ENCODE peak calls at places on chromosomes 6 and 20, in five cellular contexts. R is IMR-90, N is PC-3, B is Karpas-422, T is GM12878. Z is an unnamed sample. For H4K20me1, the result is how much of the 10 kb centered on the place peaks cover.

GRCh38 chr20:32634041-32634805 is 39.5 kb downstream of the C20orf203 start:
- DNase-seq in T (no peak), N (no peak), B (no peak), R (peak), Z (no peak)

GRCh38 chr20:38109657-38110524 is 55.2 kb downstream of the TGM2 start:
- DNase-seq in N (peak), B (no peak), R (peak), T (no peak), Z (no peak)

GRCh38 chr6:10316327-10316726 is 98.5 kb downstream of the TFAP2A start:
- DNase-seq in T (no peak), B (no peak), N (peak), R (peak), Z (no peak)

GRCh38 chr6:138689849-138690248 is 83.7 kb upstream of the CCDC28A start:
- DNase-seq in R (peak), B (no peak), N (no peak), T (no peak), Z (no peak)

GRCh38 chr6:118788702-118789101 is 105.2 kb upstream of the ASF1A start:
- DNase-seq in N (no peak), B (no peak), T (no peak), R (no peak), Z (peak)

GRCh38 chr6:100851819-100852218 is 29.3 kb downstream of the ASCC3 start:
- DNase-seq in B (no peak), N (no peak), T (no peak), R (no peak), Z (no peak)

GRCh38 chr6:111499269-111499793 is 16.3 kb upstream of the REV3L start:
- DNase-seq in T (no peak), B (no peak), N (no peak), R (no peak), Z (no peak)

GRCh38 chr20:53702617-53703016 is 109.0 kb upstream of the ZNF217 start:
- DNase-seq in T (no peak), R (no peak), B (no peak), N (no peak), Z (no peak)

GRCh38 chr6:166307981-166308768 is at the start of gene PRR18:
- DNase-seq in B (no peak), N (no peak), T (peak), R (no peak), Z (no peak)

GRCh38 chr6:161139766-161140553 is 133.9 kb downstream of the AGPAT4 start:
- DNase-seq in B (peak), R (peak), T (no peak), N (peak), Z (peak)

GRCh38 chr6:79076160-79076559 is 1.9 kb downstream of the PHIP start:
- DNase-seq in R (peak), N (no peak), B (peak), T (no peak), Z (no peak)
- H3K9ac ChIP-seq in R (peak), N (peak), B (peak), T (peak), Z (peak)

GRCh38 chr6:156909212-156910010 is 132.2 kb downstream of the ARID1B start:
- DNase-seq in B (no peak), N (no peak), T (no peak), R (no peak), Z (no peak)
- H3K4me3 ChIP-seq in B (no peak), N (no peak), T (no peak), R (no peak), Z (no peak)

GRCh38 chr6:89346433-89346832 is 6.1 kb downstream of the UBE2J1 start:
- DNase-seq in N (no peak), R (no peak), B (no peak), T (no peak), Z (no peak)

GRCh38 chr6:89350281-89351037 is 2.1 kb downstream of the UBE2J1 start:
- DNase-seq in R (no peak), B (peak), T (no peak), N (no peak), Z (peak)

GRCh38 chr6:89351632-89352328 is 742 bp downstream of the UBE2J1 start:
- DNase-seq in R (no peak), T (no peak), N (peak), B (peak), Z (no peak)

GRCh38 chr6:89348372-89348771 is 4.2 kb downstream of the UBE2J1 start:
- DNase-seq in N (no peak), T (no peak), B (no peak), R (peak), Z (no peak)

DNA sequence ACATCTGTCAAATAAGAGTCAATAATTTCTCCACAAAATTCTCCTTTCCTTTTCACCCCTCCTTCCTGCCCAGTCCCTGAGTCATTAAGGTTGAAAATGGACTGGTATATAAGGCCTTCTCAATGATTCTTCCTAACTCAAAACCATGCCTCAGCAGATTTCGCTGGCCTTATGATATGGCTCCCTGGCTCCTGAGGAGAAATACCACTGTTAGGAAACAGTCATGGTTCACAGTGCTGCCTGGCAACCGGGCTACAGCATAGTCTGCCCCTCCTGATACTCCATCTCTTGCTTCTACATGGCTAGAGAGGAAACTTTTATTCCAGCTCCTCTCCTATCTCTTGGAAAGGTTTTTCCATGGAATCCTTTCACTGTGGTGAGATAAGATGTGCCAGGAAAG is 4.7 kb downstream of the UBE2J1 start:
- DNase-seq in B (no peak), T (no peak), R (peak), N (no peak), Z (no peak)
- H4K20me1 ChIP-seq in B (under half), T (under half), R (half or more), N (under half), Z (under half)

DNA sequence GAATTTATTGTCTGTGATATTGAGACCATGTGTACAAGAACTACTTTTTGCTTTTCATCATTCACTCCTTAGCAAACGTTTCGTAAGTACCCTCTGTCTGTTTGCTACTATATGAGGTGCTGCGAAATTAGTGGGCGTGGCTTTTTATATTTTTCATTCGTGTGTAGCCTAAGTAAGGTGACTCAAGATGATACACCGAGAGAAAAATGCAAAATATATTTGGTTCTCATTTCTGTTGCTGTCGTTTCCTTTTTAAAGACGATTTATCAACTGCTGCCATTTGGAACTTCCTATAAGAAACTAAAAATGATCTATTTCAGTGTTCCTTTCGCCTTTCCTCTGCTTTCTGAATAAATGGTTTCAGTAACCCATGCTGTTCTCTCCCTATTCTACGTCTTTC is 61.2 kb downstream of the VAPB start:
- DNase-seq in N (no peak), B (no peak), T (peak), R (peak), Z (no peak)
- H3K9ac ChIP-seq in N (no peak), B (no peak), T (no peak), R (no peak), Z (no peak)

DNA sequence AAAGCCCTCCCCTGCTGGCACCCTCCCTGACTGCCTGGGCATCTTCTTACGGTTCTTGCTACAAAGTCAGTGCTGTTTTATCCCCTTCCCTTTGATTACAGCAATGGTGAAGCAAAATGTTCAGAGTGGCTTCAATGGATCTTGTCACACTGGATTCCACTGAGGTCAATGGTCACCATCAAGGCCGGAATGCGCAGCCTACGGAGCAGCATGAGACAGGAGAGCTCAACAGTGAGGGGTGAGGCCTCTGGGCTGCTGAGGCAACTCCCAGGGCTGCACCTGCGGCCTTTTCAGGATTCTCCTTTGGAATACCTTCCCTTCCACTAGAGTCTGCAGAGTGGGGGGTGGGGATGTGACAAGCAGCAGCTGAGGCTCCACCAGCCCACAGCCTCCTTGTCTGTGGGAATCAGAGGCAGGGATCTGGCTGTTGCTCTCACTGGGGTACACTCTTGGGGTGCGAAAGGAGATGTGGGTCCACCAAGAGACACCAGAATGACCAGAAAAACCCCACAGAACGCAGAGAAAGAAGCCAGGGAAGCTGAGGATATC is 40.4 kb upstream of the EMILIN3 start:
- DNase-seq in T (no peak), R (no peak), N (no peak), B (no peak), Z (no peak)
- H3K4me3 ChIP-seq in T (no peak), R (no peak), N (no peak), B (no peak), Z (no peak)

GRCh38 chr6:130035211-130035610 is 16.8 kb downstream of the L3MBTL3 start:
- DNase-seq in R (peak), N (no peak), T (no peak), B (no peak), Z (no peak)
- H4K20me1 ChIP-seq in R (under half), N (under half), T (under half), B (under half), Z (under half)

GRCh38 chr6:132414761-132415160 is 13.5 kb upstream of the MOXD1 start:
- DNase-seq in T (no peak), B (no peak), N (no peak), R (no peak), Z (no peak)
- H3K9ac ChIP-seq in T (no peak), B (no peak), N (no peak), R (no peak), Z (no peak)

GRCh38 chr6:6545616-6546317 is 42.8 kb upstream of the LY86 start:
- DNase-seq in N (no peak), B (no peak), T (no peak), R (no peak), Z (no peak)
- H3K4me3 ChIP-seq in N (peak), B (peak), T (peak), R (no peak), Z (no peak)

DNA sequence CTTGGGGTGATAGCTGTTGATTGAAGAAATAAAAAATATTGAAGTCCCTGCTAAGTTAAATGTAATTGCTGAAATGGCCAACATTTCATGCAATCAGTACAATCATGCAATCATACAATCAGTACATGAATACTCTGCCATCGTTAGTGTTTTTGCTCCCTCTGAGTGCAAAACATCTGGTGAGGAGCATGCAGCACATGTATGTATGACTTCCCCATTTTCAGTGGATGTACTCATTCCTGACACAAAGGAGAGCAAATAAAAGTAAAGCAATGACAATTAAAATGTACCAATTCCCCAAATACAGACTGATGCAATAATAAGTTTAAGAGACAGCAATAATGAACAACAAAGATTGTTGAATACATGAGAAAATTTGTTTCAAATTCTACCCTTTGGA is 140.7 kb downstream of the PLCB1 start:
- DNase-seq in T (no peak), B (no peak), N (no peak), R (no peak), Z (no peak)
- H4K20me1 ChIP-seq in T (under half), B (under half), N (under half), R (under half), Z (under half)

DNA sequence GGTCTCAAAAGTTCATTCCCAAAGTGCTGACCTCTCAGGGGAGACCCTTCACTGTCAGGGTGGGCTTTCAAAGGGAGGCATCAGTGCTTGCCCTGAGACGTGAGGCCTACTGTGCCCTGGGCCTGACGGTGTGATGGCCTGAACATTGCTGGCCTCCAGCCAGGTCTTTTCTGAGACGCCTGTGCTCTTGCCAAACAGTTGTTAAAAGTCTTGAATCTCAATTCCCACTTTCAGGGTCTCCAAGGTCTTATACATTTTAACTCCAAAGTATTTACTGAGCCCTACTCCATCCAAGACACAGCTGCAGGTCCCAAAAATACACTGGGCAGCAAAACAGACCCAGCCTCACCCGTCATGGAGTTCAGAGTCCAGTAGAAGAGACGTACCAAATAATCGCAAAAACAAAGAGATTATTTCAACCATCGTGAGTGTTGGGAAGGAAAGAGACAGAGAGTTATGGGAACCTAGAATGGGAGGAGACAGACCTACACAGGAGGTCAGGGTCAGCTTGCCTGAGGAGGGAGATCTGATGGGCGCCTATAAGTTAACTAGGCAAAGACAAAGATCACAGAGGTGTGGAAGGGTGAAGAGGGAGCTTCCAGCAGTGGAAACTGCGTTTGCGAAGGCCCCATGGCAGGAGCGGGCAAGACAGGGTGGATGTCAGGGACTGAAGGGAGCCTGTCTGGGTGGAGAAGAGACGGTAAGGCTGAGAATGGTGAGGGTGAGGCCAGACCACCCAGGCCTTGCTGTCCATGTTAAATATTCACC is 446.3 kb downstream of the PREX1 start:
- DNase-seq in T (no peak), B (no peak), N (no peak), R (no peak), Z (no peak)
- H3K9ac ChIP-seq in T (no peak), B (no peak), N (no peak), R (no peak), Z (no peak)

Z was measured in DND-41.